ENCODE peak calls at places on chromosome 18, in four cellular contexts. R is stomach, G is transverse colon, T is prostate gland. V is an unnamed sample.

GRCh38 chr18:31413137-31413536 is 34.4 kb upstream of the DSG3 start:
- DNase-seq in R (no peak), G (no peak), T (no peak), V (no peak)

GRCh38 chr18:66616523-66616983 is 12.7 kb upstream of the CDH19 start:
- DNase-seq in R (no peak), G (no peak), T (no peak), V (no peak)

GRCh38 chr18:67385455-67385854 is 131.1 kb downstream of the DSEL start:
- DNase-seq in R (no peak), G (no peak), T (no peak), V (no peak)

GRCh38 chr18:32777049-32777448 is 4.2 kb upstream of the KLHL14 start:
- DNase-seq in R (no peak), G (no peak), T (no peak), V (no peak)

GRCh38 chr18:45291616-45292612 is 323.4 kb upstream of the SLC14A2 start:
- DNase-seq in R (no peak), G (no peak), T (no peak), V (no peak)

GRCh38 chr18:40133253-40133652 is 1821.8 kb upstream of the PIK3C3 start:
- DNase-seq in R (no peak), G (no peak), T (no peak), V (no peak)

GRCh38 chr18:34514238-34514637 is 195.9 kb upstream of the DTNA start:
- DNase-seq in R (no peak), G (no peak), T (no peak), V (no peak)

GRCh38 chr18:28065031-28065792 is 111.7 kb downstream of the CDH2 start:
- DNase-seq in R (no peak), G (no peak), T (no peak), V (no peak)

GRCh38 chr18:41121116-41121826 is 833.8 kb upstream of the PIK3C3 start:
- DNase-seq in R (no peak), G (no peak), T (peak; percentile 4), V (no peak)

GRCh38 chr18:70288851-70289328 is at the start of gene SOCS6:
- DNase-seq in R (peak; percentile 65), G (peak; percentile 63), T (peak; percentile 30), V (peak; percentile 69)

GRCh38 chr18:40752336-40752735 is 1202.7 kb upstream of the PIK3C3 start:
- DNase-seq in R (no peak), G (no peak), T (no peak), V (no peak)

GRCh38 chr18:7476386-7476785 is 90.7 kb upstream of the PTPRM start:
- DNase-seq in R (no peak), G (no peak), T (no peak), V (no peak)

GRCh38 chr18:66749030-66749429 is 145.1 kb upstream of the CDH19 start:
- DNase-seq in R (no peak), G (no peak), T (no peak), V (no peak)

DNA sequence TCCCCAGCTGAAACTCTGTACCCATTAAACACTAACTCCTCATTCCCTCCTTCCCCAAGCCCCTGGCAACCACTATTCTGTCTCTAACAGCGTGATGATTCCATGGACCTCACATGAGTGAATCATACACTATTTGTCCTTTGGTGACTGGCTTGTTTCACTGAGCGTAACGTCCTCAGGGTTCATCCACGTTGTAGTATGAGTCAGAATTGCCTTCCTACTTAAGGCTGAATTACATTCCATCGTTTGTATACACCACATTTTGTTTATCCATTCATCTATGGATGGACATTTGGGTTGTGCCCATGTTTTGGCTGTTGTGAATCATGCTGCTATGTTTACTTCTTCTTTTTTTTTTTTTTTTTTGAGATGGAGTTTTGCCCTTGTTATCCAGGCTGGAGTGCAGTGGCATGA is 19.6 kb upstream of the CABLES1 start:
- DNase-seq in R (no peak), G (no peak), T (no peak), V (no peak)
- TF ChIP-seq POLR2A in R (no peak), G (no peak), T (no peak), V (no peak)

GRCh38 chr18:49813321-49814146 is at the start of gene ACAA2:
- DNase-seq in R (peak; percentile 89), G (peak; percentile 93), T (peak; percentile 81), V (peak; percentile 62)
- TF ChIP-seq POLR2AphosphoS5 in R (peak; percentile 77), G (peak; percentile 55), T (peak; percentile 32), V (peak; percentile 44)

DNA sequence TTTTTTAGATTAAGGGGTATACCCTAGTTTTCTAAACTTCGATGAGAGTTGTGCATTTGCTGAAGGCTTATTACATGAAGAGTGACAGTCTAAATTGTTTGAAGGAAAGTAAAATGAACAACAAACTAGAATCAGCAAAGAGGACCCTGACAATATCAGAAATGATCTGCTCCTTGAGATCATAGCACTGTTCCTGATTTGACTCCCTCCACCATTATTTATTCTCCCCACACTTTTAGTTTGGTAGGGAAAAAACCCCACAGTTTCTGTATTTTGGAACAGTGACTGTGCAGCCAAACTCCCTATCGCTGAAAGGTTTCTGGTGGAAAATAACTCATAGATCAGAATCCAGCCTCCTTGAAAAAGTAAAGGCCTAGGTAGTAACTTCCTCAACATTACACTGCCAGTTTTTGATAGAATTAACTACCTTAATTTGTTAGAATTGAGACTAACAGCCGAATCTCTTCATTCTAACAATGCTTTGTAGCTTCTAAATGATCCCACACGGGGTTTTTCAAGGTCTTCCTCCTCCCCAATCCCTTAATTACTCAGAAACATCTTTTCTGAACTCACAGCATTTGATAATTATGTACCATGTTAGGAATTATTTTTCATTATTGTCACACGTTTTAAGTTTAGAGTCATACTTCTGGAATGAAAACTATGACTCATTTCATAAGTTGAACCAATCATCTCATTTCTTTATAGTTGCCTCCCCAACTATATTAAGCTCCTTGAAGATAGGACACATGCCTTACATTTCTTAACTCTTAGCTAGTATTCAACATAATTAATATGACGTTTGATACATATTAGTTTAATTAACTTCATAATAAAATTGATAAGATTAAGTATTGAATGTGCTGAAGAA is 2.9 kb downstream of the MYL12A start:
- DNase-seq in R (no peak), G (no peak), T (no peak), V (no peak)
- TF ChIP-seq POLR2A in R (no peak), G (no peak), T (no peak), V (peak; percentile 41)

GRCh38 chr18:58495634-58496033 is 133.3 kb downstream of the ALPK2 start:
- DNase-seq in R (no peak), G (no peak), T (no peak), V (no peak)

GRCh38 chr18:58496937-58497336 is 132.0 kb downstream of the ALPK2 start:
- DNase-seq in R (no peak), G (no peak), T (no peak), V (no peak)

GRCh38 chr18:58499527-58499926 is 129.4 kb downstream of the ALPK2 start:
- DNase-seq in R (no peak), G (no peak), T (no peak), V (no peak)

GRCh38 chr18:58496231-58496630 is 132.7 kb downstream of the ALPK2 start:
- DNase-seq in R (no peak), G (no peak), T (no peak), V (no peak)

GRCh38 chr18:58497845-58498244 is 131.0 kb downstream of the ALPK2 start:
- DNase-seq in R (no peak), G (no peak), T (no peak), V (no peak)
- TF ChIP-seq POLR2AphosphoS5 in R (no peak), G (no peak), T (no peak), V (no peak)

GRCh38 chr18:48007381-48007780 is 76.9 kb upstream of the SMAD2 start:
- DNase-seq in R (no peak), G (no peak), T (no peak), V (no peak)
- TF ChIP-seq POLR2A in R (no peak), G (no peak), T (no peak), V (no peak)

DNA sequence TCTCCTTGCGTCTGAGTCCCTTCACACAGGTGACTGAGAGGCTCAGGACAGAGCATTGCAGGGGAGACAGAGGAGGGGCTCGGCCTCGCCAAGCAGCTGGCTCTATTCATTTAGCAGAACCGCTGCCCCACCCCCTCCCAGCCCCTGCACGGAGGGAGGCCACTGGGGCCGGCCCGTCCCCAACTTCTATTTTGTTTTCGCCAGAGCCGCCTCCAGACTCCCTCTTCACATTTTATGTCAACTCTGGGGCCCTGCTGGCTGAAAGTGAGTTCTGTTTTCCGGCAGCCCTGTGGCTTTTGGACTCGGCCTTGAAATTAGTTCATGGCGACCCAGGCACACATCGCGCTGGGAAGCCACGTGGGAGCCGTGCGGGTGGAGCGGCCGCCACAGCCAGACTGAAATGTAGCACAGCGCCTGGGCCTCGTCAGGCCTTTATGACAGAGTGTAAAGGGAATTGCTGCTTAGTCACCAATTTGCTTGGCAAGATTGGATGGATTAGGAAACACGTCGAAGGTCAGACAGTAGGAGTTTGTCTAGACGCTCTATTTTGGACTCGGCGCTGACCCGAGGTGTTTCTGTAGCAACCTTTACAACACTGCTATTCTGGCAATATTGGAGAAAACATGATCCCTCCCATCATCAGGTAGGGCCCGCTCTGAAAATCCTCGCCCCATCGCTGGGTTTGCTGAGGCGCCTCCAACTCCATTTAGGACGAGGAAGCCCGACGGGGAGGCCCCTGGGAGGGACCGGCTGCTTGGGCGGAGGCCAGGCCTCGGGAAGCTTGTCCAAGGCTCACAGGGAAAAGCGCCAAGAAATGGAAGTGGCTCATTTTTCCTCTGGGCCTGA is 90.7 kb upstream of the CTDP1 start:
- DNase-seq in R (peak; percentile 60), G (peak; percentile 78), T (peak; percentile 50), V (no peak)
- TF ChIP-seq POLR2AphosphoS5 in R (peak; percentile 92), G (peak; percentile 84), T (peak; percentile 31), V (no peak)

GRCh38 chr18:9137168-9138066 is 836 bp downstream of the ANKRD12 start:
- DNase-seq in R (peak; percentile 66), G (peak; percentile 71), T (peak; percentile 52), V (peak; percentile 49)
- TF ChIP-seq POLR2A in R (no peak), G (peak; percentile 55), T (peak; percentile 29), V (peak; percentile 64)

GRCh38 chr18:77088977-77089795 is 43.4 kb downstream of the MBP start:
- DNase-seq in R (peak; percentile 57), G (no peak), T (no peak), V (no peak)

GRCh38 chr18:77086656-77087390 is 45.8 kb downstream of the MBP start:
- DNase-seq in R (no peak), G (peak; percentile 58), T (no peak), V (no peak)

GRCh38 chr18:77087391-77088141 is 45.0 kb downstream of the MBP start:
- DNase-seq in R (peak; percentile 55), G (peak; percentile 55), T (no peak), V (no peak)

GRCh38 chr18:77084757-77085035 is 47.9 kb downstream of the MBP start:
- DNase-seq in R (no peak), G (no peak), T (no peak), V (no peak)

GRCh38 chr18:77086034-77086433 is 46.5 kb downstream of the MBP start:
- DNase-seq in R (no peak), G (no peak), T (no peak), V (no peak)
- TF ChIP-seq POLR2AphosphoS5 in R (peak; percentile 59), G (no peak), T (peak; percentile 68), V (no peak)

V was measured in GM12891.